ENCODE peak calls at places on chromosomes 6 and 20, in nine cellular contexts. One of them, this sample, is unnamed.

GRCh38 chr6:105932440-105932839 is 153.7 kb upstream of the PRDM1 start:
- DNase-seq in memory B cell: no peak
- DNase-seq in amniotic epithelial cell: no peak
- DNase-seq in H54: no peak
- DNase-seq in NCI-H2081 treated with DMSO at 0.1 percent for 48 hours: no peak
- DNase-seq in neural crest cell: no peak
- DNase-seq in Calu3: no peak
- DNase-seq in adipocyte: no peak
- DNase-seq in neural progenitor cell: no peak
- DNase-seq in this sample: no peak

GRCh38 chr20:58192567-58192966 is 35.9 kb downstream of the ANKRD60 start:
- DNase-seq in memory B cell: no peak
- DNase-seq in amniotic epithelial cell: no peak
- DNase-seq in H54: no peak
- DNase-seq in NCI-H2081 treated with DMSO at 0.1 percent for 48 hours: no peak
- DNase-seq in neural crest cell: no peak
- DNase-seq in Calu3: peak
- DNase-seq in adipocyte: no peak
- DNase-seq in neural progenitor cell: no peak
- DNase-seq in this sample: no peak

GRCh38 chr6:4727236-4727635 is 49.0 kb upstream of the CDYL start:
- DNase-seq in memory B cell: no peak
- DNase-seq in amniotic epithelial cell: no peak
- DNase-seq in H54: no peak
- DNase-seq in NCI-H2081 treated with DMSO at 0.1 percent for 48 hours: no peak
- DNase-seq in neural crest cell: no peak
- DNase-seq in Calu3: no peak
- DNase-seq in adipocyte: no peak
- DNase-seq in neural progenitor cell: no peak
- DNase-seq in this sample: peak

GRCh38 chr20:59818911-59819310 is 114.5 kb downstream of the SYCP2 start:
- DNase-seq in memory B cell: no peak
- DNase-seq in amniotic epithelial cell: no peak
- DNase-seq in H54: no peak
- DNase-seq in NCI-H2081 treated with DMSO at 0.1 percent for 48 hours: no peak
- DNase-seq in neural crest cell: no peak
- DNase-seq in Calu3: no peak
- DNase-seq in adipocyte: no peak
- DNase-seq in neural progenitor cell: no peak
- DNase-seq in this sample: no peak

GRCh38 chr6:5307058-5307457 is 45.7 kb downstream of the FARS2 start:
- DNase-seq in memory B cell: no peak
- DNase-seq in amniotic epithelial cell: no peak
- DNase-seq in H54: no peak
- DNase-seq in NCI-H2081 treated with DMSO at 0.1 percent for 48 hours: no peak
- DNase-seq in neural crest cell: no peak
- DNase-seq in Calu3: no peak
- DNase-seq in adipocyte: no peak
- DNase-seq in neural progenitor cell: no peak
- DNase-seq in this sample: no peak

GRCh38 chr6:88368071-88368787 is 202.1 kb upstream of the CNR1 start:
- DNase-seq in memory B cell: no peak
- DNase-seq in amniotic epithelial cell: peak
- DNase-seq in H54: no peak
- DNase-seq in NCI-H2081 treated with DMSO at 0.1 percent for 48 hours: no peak
- DNase-seq in neural crest cell: no peak
- DNase-seq in Calu3: no peak
- DNase-seq in adipocyte: peak
- DNase-seq in neural progenitor cell: no peak
- DNase-seq in this sample: no peak

GRCh38 chr6:140879861-140880260 is 1252.9 kb upstream of the GJE1 start:
- DNase-seq in memory B cell: no peak
- DNase-seq in amniotic epithelial cell: peak
- DNase-seq in H54: no peak
- DNase-seq in NCI-H2081 treated with DMSO at 0.1 percent for 48 hours: no peak
- DNase-seq in neural crest cell: no peak
- DNase-seq in Calu3: no peak
- DNase-seq in adipocyte: peak
- DNase-seq in neural progenitor cell: no peak
- DNase-seq in this sample: peak

GRCh38 chr6:27814665-27815424 is 97.4 kb downstream of the OR2B2 start:
- DNase-seq in memory B cell: peak
- DNase-seq in amniotic epithelial cell: peak
- DNase-seq in H54: no peak
- DNase-seq in NCI-H2081 treated with DMSO at 0.1 percent for 48 hours: no peak
- DNase-seq in neural crest cell: peak
- DNase-seq in Calu3: peak
- DNase-seq in adipocyte: peak
- DNase-seq in neural progenitor cell: peak
- DNase-seq in this sample: peak

GRCh38 chr20:51533291-51534172 is 9.0 kb downstream of the NFATC2 start:
- DNase-seq in memory B cell: no peak
- DNase-seq in amniotic epithelial cell: peak
- DNase-seq in H54: peak
- DNase-seq in NCI-H2081 treated with DMSO at 0.1 percent for 48 hours: no peak
- DNase-seq in neural crest cell: no peak
- DNase-seq in Calu3: peak
- DNase-seq in adipocyte: peak
- DNase-seq in neural progenitor cell: no peak
- DNase-seq in this sample: peak

GRCh38 chr6:165697171-165697570 is 34.1 kb upstream of the PDE10A start:
- DNase-seq in memory B cell: no peak
- DNase-seq in amniotic epithelial cell: no peak
- DNase-seq in H54: no peak
- DNase-seq in NCI-H2081 treated with DMSO at 0.1 percent for 48 hours: no peak
- DNase-seq in neural crest cell: no peak
- DNase-seq in Calu3: no peak
- DNase-seq in adipocyte: no peak
- DNase-seq in neural progenitor cell: no peak
- DNase-seq in this sample: no peak

GRCh38 chr6:152695317-152696043 is 2.2 kb upstream of the MYCT1 start:
- DNase-seq in memory B cell: no peak
- DNase-seq in amniotic epithelial cell: no peak
- DNase-seq in H54: no peak
- DNase-seq in NCI-H2081 treated with DMSO at 0.1 percent for 48 hours: no peak
- DNase-seq in neural crest cell: no peak
- DNase-seq in Calu3: no peak
- DNase-seq in adipocyte: peak
- DNase-seq in neural progenitor cell: no peak
- DNase-seq in this sample: no peak

GRCh38 chr6:106339334-106340029 is 13.9 kb upstream of the ATG5 start:
- DNase-seq in memory B cell: no peak
- DNase-seq in amniotic epithelial cell: peak
- DNase-seq in H54: peak
- DNase-seq in NCI-H2081 treated with DMSO at 0.1 percent for 48 hours: no peak
- DNase-seq in neural crest cell: peak
- DNase-seq in Calu3: peak
- DNase-seq in adipocyte: peak
- DNase-seq in neural progenitor cell: peak
- DNase-seq in this sample: peak

GRCh38 chr6:17851001-17851719 is 136.3 kb downstream of the KIF13A start:
- DNase-seq in memory B cell: no peak
- DNase-seq in amniotic epithelial cell: peak
- DNase-seq in H54: no peak
- DNase-seq in NCI-H2081 treated with DMSO at 0.1 percent for 48 hours: no peak
- DNase-seq in neural crest cell: no peak
- DNase-seq in Calu3: no peak
- DNase-seq in adipocyte: peak
- DNase-seq in neural progenitor cell: no peak
- DNase-seq in this sample: no peak

GRCh38 chr20:32343438-32343837 is 14.7 kb upstream of the ASXL1 start:
- DNase-seq in memory B cell: no peak
- DNase-seq in amniotic epithelial cell: peak
- DNase-seq in H54: no peak
- DNase-seq in NCI-H2081 treated with DMSO at 0.1 percent for 48 hours: no peak
- DNase-seq in neural crest cell: no peak
- DNase-seq in Calu3: no peak
- DNase-seq in adipocyte: peak
- DNase-seq in neural progenitor cell: no peak
- DNase-seq in this sample: peak

GRCh38 chr20:47055699-47056369 is 161.2 kb downstream of the EYA2 start:
- DNase-seq in memory B cell: no peak
- DNase-seq in amniotic epithelial cell: no peak
- DNase-seq in H54: no peak
- DNase-seq in NCI-H2081 treated with DMSO at 0.1 percent for 48 hours: no peak
- DNase-seq in neural crest cell: no peak
- DNase-seq in Calu3: no peak
- DNase-seq in adipocyte: peak
- DNase-seq in neural progenitor cell: no peak
- DNase-seq in this sample: no peak

This sample was measured in trophoblast cell.